ENCODE peak calls at places on chromosomes 7 and 10, in four cellular contexts. J, E, L and F are unnamed samples.
A peak's percentile ranks its signal among the peaks of the same experiment; 100 is the strongest.

GRCh38 chr7:84970683-84971082 is 216.2 kb downstream of the SEMA3D start:
- DNase-seq in L (no peak), J (no peak), E (no peak), F (no peak)

GRCh38 chr7:2862831-2863361 is 18.8 kb upstream of the GNA12 start:
- DNase-seq in E (no peak), L (no peak), J (peak; percentile 75), F (no peak)

GRCh38 chr7:47039899-47040298 is 542.0 kb downstream of the TNS3 start:
- DNase-seq in J (peak; percentile 48), L (no peak), E (no peak), F (no peak)

GRCh38 chr10:102229810-102230263 is 3.7 kb downstream of the ELOVL3 start:
- DNase-seq in E (peak; percentile 85), J (peak; percentile 65), L (peak; percentile 75), F (peak; percentile 61)

GRCh38 chr7:29839302-29839701 is 33.0 kb downstream of the WIPF3 start:
- DNase-seq in J (peak; percentile 66), E (no peak), L (peak; percentile 11), F (peak; percentile 78)

GRCh38 chr10:88386878-88387773 is 196.0 kb downstream of the RNLS start:
- DNase-seq in E (peak; percentile 43), L (peak; percentile 33), J (peak; percentile 82), F (peak; percentile 18)

GRCh38 chr10:89100680-89101079 is 106.4 kb downstream of the CH25H start:
- DNase-seq in E (no peak), L (no peak), J (peak; percentile 90), F (no peak)

GRCh38 chr7:40843338-40844026 is 708.7 kb downstream of the SUGCT start:
- DNase-seq in L (no peak), J (peak; percentile 45), E (no peak), F (no peak)

GRCh38 chr7:99079104-99079503 is 64.8 kb downstream of the SMURF1 start:
- DNase-seq in L (no peak), E (no peak), J (no peak), F (no peak)

GRCh38 chr10:119178371-119179119 is at the start of gene PRDX3:
- DNase-seq in J (peak; percentile 83), L (peak; percentile 90), E (peak; percentile 85), F (peak; percentile 90)

GRCh38 chr7:140564643-140565042 is 76.0 kb downstream of the DENND2A start:
- DNase-seq in L (no peak), J (no peak), E (peak; percentile 22), F (no peak)

GRCh38 chr10:61458031-61458430 is 4.8 kb upstream of the TMEM26 start:
- DNase-seq in J (no peak), L (no peak), E (no peak), F (no peak)

GRCh38 chr10:100993986-100994708 is 5.5 kb upstream of the LZTS2 start:
- DNase-seq in L (no peak), E (no peak), J (peak; percentile 45), F (no peak)

GRCh38 chr7:100372256-100372655 is 1.0 kb upstream of the PILRA start:
- DNase-seq in L (no peak), J (peak; percentile 69), E (no peak), F (no peak)

GRCh38 chr7:111098011-111098925 is 7.3 kb downstream of the LRRN3 start:
- DNase-seq in E (peak; percentile 18), J (peak; percentile 58), L (no peak), F (no peak)

GRCh38 chr10:69692891-69693290 is 62.8 kb downstream of the FAM241B start:
- DNase-seq in L (no peak), E (no peak), J (no peak), F (no peak)

GRCh38 chr10:46285966-46286620 is 704 bp upstream of the ANTXRL start:
- DNase-seq in E (no peak), L (no peak), J (no peak), F (no peak)

GRCh38 chr7:114879554-114879953 is 42.3 kb upstream of the MDFIC start:
- DNase-seq in L (no peak), J (peak; percentile 81), E (no peak), F (no peak)

GRCh38 chr7:130611206-130611605 is 57.3 kb downstream of the COPG2 start:
- DNase-seq in L (no peak), E (no peak), J (no peak), F (no peak)

GRCh38 chr10:17075975-17076374 is 53.6 kb downstream of the CUBN start:
- DNase-seq in J (no peak), E (no peak), L (no peak), F (no peak)

GRCh38 chr7:17528636-17529035 is 230.2 kb downstream of the AHR start:
- DNase-seq in E (no peak), J (peak; percentile 10), L (no peak), F (no peak)

DNA sequence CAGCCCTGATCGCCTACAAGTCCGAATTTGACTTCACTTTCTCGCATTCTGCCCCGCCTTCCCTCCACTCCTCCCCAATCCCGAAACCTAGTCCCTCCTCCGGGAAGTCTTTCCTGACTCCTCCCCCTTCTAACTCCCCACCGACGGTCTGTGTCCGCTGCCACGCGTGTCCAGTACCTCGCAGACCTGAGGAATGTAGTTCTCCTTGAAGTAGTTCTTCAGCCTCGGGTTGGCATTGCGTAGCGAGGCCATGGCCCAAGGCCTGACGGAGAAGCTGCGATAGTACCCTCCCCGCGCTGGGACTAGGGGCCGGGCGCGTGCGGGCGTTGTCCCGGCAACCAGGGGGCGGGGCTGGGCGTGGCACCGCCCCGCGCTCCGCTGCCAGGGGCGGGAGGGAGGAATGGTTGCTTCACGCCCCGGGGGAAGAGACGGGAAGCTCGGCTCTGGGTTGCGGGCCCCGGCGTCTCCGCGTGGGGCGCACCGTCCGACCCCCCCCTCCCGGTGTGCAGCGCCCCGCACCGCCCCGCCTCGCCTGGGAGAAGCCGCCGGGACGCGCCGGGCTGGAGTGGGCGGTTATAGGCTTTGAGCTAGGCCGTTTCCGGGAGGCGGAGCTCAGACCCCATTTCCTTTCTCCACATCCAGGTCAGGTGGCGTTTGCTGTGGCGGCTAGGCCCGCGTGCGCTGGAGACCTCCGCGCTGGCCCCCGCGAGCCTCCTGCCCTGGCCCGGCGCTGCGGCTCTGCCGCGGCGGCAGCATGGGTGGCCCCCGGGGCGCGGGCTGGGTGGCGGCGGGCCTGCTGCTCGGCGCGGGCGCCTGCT is at the start of the genes ARMC10 and FBXL13:
- DNase-seq in L (peak; percentile 81), J (peak; percentile 87), E (peak; percentile 81), F (peak; percentile 88)
- TF ChIP-seq POLR2A in L (peak; percentile 67), J (peak; percentile 51), E (peak; percentile 84), F (peak; percentile 71)

DNA sequence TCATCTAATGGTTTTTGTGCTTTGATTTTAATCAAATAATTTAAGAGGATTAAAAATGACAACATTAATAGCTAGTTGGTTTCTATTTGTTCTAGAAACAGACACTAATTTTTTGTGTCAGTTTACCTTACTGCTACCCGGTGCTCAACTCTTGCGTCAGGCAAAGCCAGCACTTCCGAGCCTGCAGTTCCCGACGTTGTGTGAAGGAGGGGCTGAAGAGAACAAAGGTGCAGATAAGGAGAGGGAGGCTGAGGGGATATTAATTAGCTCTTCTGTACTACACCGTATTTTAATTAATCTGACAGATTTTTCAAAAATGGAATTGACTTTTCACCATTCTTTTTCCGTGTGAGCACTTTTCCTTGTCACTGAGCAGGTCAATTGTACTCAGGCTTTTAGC is 650.4 kb upstream of the MKI67 start:
- DNase-seq in E (no peak), L (no peak), J (no peak), F (no peak)
- H3K4me1 ChIP-seq in E (no peaks in the 10 kb centered on the region), L (no peaks in the 10 kb centered on the region), J (no peaks in the 10 kb centered on the region), F (no peaks in the 10 kb centered on the region)

GRCh38 chr7:27605283-27605682 is 57.4 kb downstream of the HIBADH start:
- DNase-seq in L (no peak), E (no peak), J (no peak), F (no peak)
- TF ChIP-seq POLR2A in L (no peak), E (no peak), J (no peak), F (no peak)

GRCh38 chr7:80613519-80613918 is 24.9 kb upstream of the CD36 start:
- DNase-seq in E (no peak), J (no peak), L (no peak), F (no peak)

GRCh38 chr7:80622531-80622930 is 15.9 kb upstream of the CD36 start:
- DNase-seq in L (no peak), J (peak; percentile 85), E (no peak), F (no peak)

GRCh38 chr7:80623465-80624252 is 14.8 kb upstream of the CD36 start:
- DNase-seq in J (no peak), E (no peak), L (no peak), F (no peak)

GRCh38 chr7:80614911-80615310 is 23.5 kb upstream of the CD36 start:
- DNase-seq in E (no peak), L (no peak), J (peak; percentile 42), F (no peak)

DNA sequence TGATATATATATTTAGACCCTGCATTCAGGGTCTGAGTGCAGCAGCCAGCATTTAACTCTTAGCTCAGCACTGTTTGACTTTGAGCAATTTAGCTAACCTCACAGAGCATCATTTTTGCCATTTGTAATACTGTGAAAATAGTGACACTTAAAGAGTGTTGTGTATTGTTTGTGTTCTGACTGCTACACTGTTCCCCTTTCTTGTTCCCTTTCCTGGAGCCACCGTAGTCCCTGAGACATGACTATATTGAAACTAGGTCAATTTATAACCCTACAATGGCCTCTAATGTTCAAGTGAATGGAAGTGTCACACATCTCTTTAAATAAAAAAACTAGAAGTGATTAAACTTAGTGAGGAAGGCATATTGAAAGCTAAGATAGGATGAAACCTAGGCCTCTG is 20.3 kb upstream of the CD36 start:
- DNase-seq in L (no peak), E (no peak), J (no peak), F (no peak)
- H3K4me1 ChIP-seq in L (no peaks in the 10 kb centered on the region), E (peaks cover 23% of the 10 kb centered on the region), J (peaks cover 6% of the 10 kb centered on the region), F (peaks cover 58% of the 10 kb centered on the region)

DNA sequence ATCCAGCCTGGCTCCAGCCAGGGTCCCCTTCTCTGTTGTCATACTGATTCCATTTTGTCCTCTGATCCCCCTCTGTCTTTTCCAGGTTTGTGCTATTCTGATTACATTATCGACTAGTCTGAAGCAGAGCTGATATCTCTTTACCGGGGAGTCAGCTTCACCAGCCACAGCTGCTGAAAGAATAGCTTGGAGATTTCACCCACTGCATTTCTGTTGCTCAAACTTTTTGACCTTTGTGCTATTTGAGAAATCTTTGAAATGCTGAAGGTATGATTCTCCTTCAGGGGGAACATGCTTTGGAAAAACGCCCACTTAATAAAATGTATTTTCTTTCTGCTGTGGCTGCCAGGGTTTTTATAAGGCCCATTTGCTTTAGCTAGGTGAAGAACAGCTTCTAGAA is 197.8 kb upstream of the TCF7L2 start:
- DNase-seq in J (peak; percentile 52), E (no peak), L (no peak), F (no peak)
- TF ChIP-seq POLR2A in J (no peak), E (no peak), L (no peak), F (no peak)

GRCh38 chr7:151873402-151873965 is 3.4 kb downstream of the PRKAG2 start:
- DNase-seq in J (no peak), L (peak; percentile 48), E (no peak), F (no peak)
- H3K4me1 ChIP-seq in J (peaks cover 2% of the 10 kb centered on the region), L (no peaks in the 10 kb centered on the region), E (peaks cover 33% of the 10 kb centered on the region), F (peaks cover 18% of the 10 kb centered on the region)